ENCODE peak calls at places on chromosomes 6 and 20, in nine cellular contexts. A is body of pancreas; X is NCI-H1092 treated with DMSO at 0.1 percent for 48 hours; N is A172; U is naive thymus-derived CD8-positive, alpha-beta T cell; K is H7; V is stimulated activated CD4-positive, alpha-beta T cell treated with anti-CD3 and anti-CD28 coated beads, Interleukin-15, amount 100 ng/mL, for 1 hour; D is HFFc6; T is lung. G is an unnamed sample.

GRCh38 chr6:22006795-22007194 is 290.0 kb downstream of the PRL start:
- DNase-seq in N (no peak), T (no peak), D (no peak), X (no peak), V (no peak), A (no peak), K (no peak), U (no peak), G (no peak)

GRCh38 chr6:11869656-11870340 is 91.2 kb upstream of the ADTRP start:
- DNase-seq in X (no peak), A (peak), K (no peak), N (peak), U (no peak), D (no peak), V (no peak), T (no peak), G (no peak)

GRCh38 chr6:90905351-90905750 is 318.5 kb upstream of the MAP3K7 start:
- DNase-seq in A (no peak), N (no peak), K (no peak), U (no peak), D (no peak), X (no peak), V (no peak), T (no peak), G (no peak)

GRCh38 chr6:167485186-167485978 is 160.5 kb downstream of the TTLL2 start:
- DNase-seq in T (no peak), K (no peak), U (no peak), D (no peak), X (peak), A (no peak), N (peak), V (no peak), G (no peak)

GRCh38 chr6:170130201-170130621 is 160.7 kb downstream of the DLL1 start:
- DNase-seq in U (no peak), T (no peak), N (no peak), X (peak), K (peak), D (no peak), A (no peak), V (no peak), G (no peak)

GRCh38 chr6:6179858-6180257 is 140.6 kb downstream of the F13A1 start:
- DNase-seq in T (no peak), K (peak), N (no peak), U (no peak), A (no peak), V (no peak), D (no peak), X (no peak), G (no peak)

GRCh38 chr6:11613858-11614257 is 76.3 kb downstream of the TMEM170B start:
- DNase-seq in X (no peak), V (no peak), A (no peak), D (peak), T (no peak), U (no peak), K (no peak), N (peak), G (peak)

GRCh38 chr6:112881027-112881426 is 533.9 kb downstream of the RFPL4B start:
- DNase-seq in K (no peak), D (peak), N (peak), U (no peak), A (no peak), V (no peak), X (no peak), T (no peak), G (no peak)

GRCh38 chr20:63635431-63636141 is 8.7 kb upstream of the GMEB2 start:
- DNase-seq in D (no peak), N (no peak), A (no peak), K (no peak), T (no peak), V (no peak), U (peak), X (no peak), G (peak)

GRCh38 chr6:4435981-4436445 is 300.6 kb upstream of the ECI2 start:
- DNase-seq in V (no peak), D (no peak), K (no peak), X (no peak), A (no peak), U (no peak), N (no peak), T (no peak), G (no peak)

GRCh38 chr20:57258055-57258454 is 8.4 kb downstream of the BMP7 start:
- DNase-seq in A (no peak), U (no peak), T (no peak), N (no peak), K (peak), X (peak), D (no peak), V (no peak), G (no peak)

GRCh38 chr20:4563031-4563430 is 158.7 kb upstream of the PRND start:
- DNase-seq in T (no peak), U (no peak), A (no peak), K (no peak), N (peak), X (no peak), V (no peak), D (no peak), G (no peak)

GRCh38 chr20:52481443-52481842 is 289.9 kb upstream of the ZFP64 start:
- DNase-seq in A (no peak), K (no peak), V (no peak), N (no peak), U (no peak), D (no peak), T (no peak), X (no peak), G (no peak)

GRCh38 chr20:62143976-62144825 is 632 bp downstream of the SS18L1 start:
- DNase-seq in D (no peak), A (peak), X (peak), U (peak), N (no peak), V (peak), K (peak), T (peak), G (no peak)

GRCh38 chr6:3157151-3157933 is at the start of gene TUBB2A:
- DNase-seq in X (peak), T (peak), K (peak), A (peak), U (peak), N (peak), V (peak), D (peak), G (peak)

G was measured in RCC 7860.